ENCODE peak calls at places on chromosome 16, in six cellular contexts. One of them, this sample, is unnamed.

GRCh38 chr16:82653550-82654511 is 27.1 kb downstream of the CDH13 start:
- DNase-seq in transverse colon: no peak
- DNase-seq in nephron progenitor cell: no peak
- DNase-seq in psoas muscle: no peak
- DNase-seq in H9: no peak
- DNase-seq in bronchial epithelial cell: peak
- DNase-seq in this sample: no peak

GRCh38 chr16:17519041-17519440 is 48.3 kb upstream of the XYLT1 start:
- DNase-seq in transverse colon: no peak
- DNase-seq in nephron progenitor cell: no peak
- DNase-seq in psoas muscle: no peak
- DNase-seq in H9: no peak
- DNase-seq in bronchial epithelial cell: no peak
- DNase-seq in this sample: no peak

GRCh38 chr16:20637247-20637646 is 60.2 kb downstream of the ACSM1 start:
- DNase-seq in transverse colon: no peak
- DNase-seq in nephron progenitor cell: no peak
- DNase-seq in psoas muscle: no peak
- DNase-seq in H9: no peak
- DNase-seq in bronchial epithelial cell: no peak
- DNase-seq in this sample: no peak

GRCh38 chr16:80466024-80466986 is 74.5 kb upstream of the DYNLRB2 start:
- DNase-seq in transverse colon: peak
- DNase-seq in nephron progenitor cell: peak
- DNase-seq in psoas muscle: peak
- DNase-seq in H9: peak
- DNase-seq in bronchial epithelial cell: peak
- DNase-seq in this sample: peak

GRCh38 chr16:49194499-49195260 is 87.0 kb downstream of the CBLN1 start:
- DNase-seq in transverse colon: no peak
- DNase-seq in nephron progenitor cell: peak
- DNase-seq in psoas muscle: peak
- DNase-seq in H9: no peak
- DNase-seq in bronchial epithelial cell: no peak
- DNase-seq in this sample: no peak

GRCh38 chr16:11603331-11603750 is 16.6 kb upstream of the LITAF start:
- DNase-seq in transverse colon: no peak
- DNase-seq in nephron progenitor cell: no peak
- DNase-seq in psoas muscle: peak
- DNase-seq in H9: no peak
- DNase-seq in bronchial epithelial cell: no peak
- DNase-seq in this sample: no peak

GRCh38 chr16:67668495-67669157 is 2.0 kb downstream of the C16orf86 start:
- DNase-seq in transverse colon: no peak
- DNase-seq in nephron progenitor cell: no peak
- DNase-seq in psoas muscle: no peak
- DNase-seq in H9: no peak
- DNase-seq in bronchial epithelial cell: no peak
- DNase-seq in this sample: no peak

GRCh38 chr16:3965781-3966582 is 85.5 kb upstream of the CREBBP start:
- DNase-seq in transverse colon: no peak
- DNase-seq in nephron progenitor cell: no peak
- DNase-seq in psoas muscle: no peak
- DNase-seq in H9: no peak
- DNase-seq in bronchial epithelial cell: no peak
- DNase-seq in this sample: no peak

GRCh38 chr16:73771676-73772075 is 524.9 kb upstream of the PSMD7 start:
- DNase-seq in transverse colon: no peak
- DNase-seq in nephron progenitor cell: no peak
- DNase-seq in psoas muscle: no peak
- DNase-seq in H9: no peak
- DNase-seq in bronchial epithelial cell: no peak
- DNase-seq in this sample: no peak

GRCh38 chr16:66740010-66740409 is 11.4 kb downstream of the DYNC1LI2 start:
- DNase-seq in transverse colon: peak
- DNase-seq in nephron progenitor cell: peak
- DNase-seq in psoas muscle: no peak
- DNase-seq in H9: peak
- DNase-seq in bronchial epithelial cell: no peak
- DNase-seq in this sample: no peak

DNA sequence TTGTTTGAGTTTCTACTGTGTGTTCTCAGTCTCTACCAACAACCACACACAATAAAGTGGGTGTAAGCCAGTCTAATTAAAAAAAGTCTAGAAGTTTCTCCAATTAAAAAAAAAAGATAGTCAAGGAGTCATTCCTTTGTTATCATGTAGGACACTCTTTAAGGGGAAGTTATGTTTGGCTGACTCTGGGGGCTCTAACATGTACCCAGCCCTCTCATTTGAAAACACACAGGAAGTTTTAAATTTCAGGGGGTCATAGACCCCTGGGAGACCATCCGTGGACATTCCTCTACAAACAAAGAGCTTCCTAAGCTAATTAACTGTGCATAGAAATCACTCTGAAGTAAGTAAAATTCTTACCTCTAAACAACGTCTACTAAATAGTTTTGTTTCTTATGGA is 66.4 kb upstream of the ADAMTS18 start:
- DNase-seq in transverse colon: no peak
- DNase-seq in nephron progenitor cell: no peak
- DNase-seq in psoas muscle: no peak
- DNase-seq in H9: no peak
- DNase-seq in bronchial epithelial cell: no peak
- DNase-seq in this sample: no peak
- TF ChIP-seq CTCF in transverse colon: no peak
- TF ChIP-seq CTCF in nephron progenitor cell: no peak
- TF ChIP-seq CTCF in psoas muscle: no peak
- TF ChIP-seq CTCF in H9: no peak
- TF ChIP-seq CTCF in bronchial epithelial cell: no peak
- TF ChIP-seq CTCF in this sample: no peak

GRCh38 chr16:6728381-6728780 is 604.3 kb upstream of the RBFOX1 start:
- DNase-seq in transverse colon: no peak
- DNase-seq in nephron progenitor cell: no peak
- DNase-seq in psoas muscle: no peak
- DNase-seq in H9: no peak
- DNase-seq in bronchial epithelial cell: no peak
- DNase-seq in this sample: no peak

GRCh38 chr16:6726621-6727020 is 606.0 kb upstream of the RBFOX1 start:
- DNase-seq in transverse colon: no peak
- DNase-seq in nephron progenitor cell: no peak
- DNase-seq in psoas muscle: no peak
- DNase-seq in H9: no peak
- DNase-seq in bronchial epithelial cell: no peak
- DNase-seq in this sample: no peak

GRCh38 chr16:6722786-6723185 is 609.9 kb upstream of the RBFOX1 start:
- DNase-seq in transverse colon: no peak
- DNase-seq in nephron progenitor cell: no peak
- DNase-seq in psoas muscle: no peak
- DNase-seq in H9: no peak
- DNase-seq in bronchial epithelial cell: no peak
- DNase-seq in this sample: no peak

DNA sequence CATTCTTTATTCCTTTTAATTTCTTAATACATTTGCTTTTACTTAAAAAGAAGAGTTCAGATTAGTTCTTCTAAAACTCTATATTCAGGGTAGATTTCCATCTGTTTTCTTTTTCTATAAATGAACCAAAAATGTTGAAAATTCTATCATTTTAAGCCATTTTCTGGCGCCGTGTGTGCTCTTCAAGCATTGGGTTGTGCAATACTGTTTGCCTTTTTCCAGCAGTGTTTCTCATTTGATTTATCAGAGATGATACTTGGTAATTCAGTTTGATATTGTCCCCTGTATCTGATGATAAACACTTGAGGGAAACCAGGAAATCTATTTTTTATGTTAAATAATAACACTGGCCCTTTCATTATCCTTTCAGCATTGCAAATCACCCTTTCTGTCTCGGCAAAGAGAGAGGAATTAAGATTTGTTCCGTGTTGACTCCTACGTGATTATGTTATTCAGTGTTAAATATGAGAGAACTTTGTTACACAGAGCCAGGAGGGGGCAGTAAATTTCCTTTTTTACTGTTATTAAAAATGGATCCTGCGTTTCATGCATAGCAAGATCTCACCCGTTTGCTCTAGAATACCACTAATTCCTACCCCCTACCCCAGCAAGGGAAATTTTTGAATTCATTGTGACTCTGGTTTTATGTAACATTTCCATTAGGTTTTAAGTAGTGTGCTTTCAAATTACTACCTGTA is 606.9 kb upstream of the RBFOX1 start:
- DNase-seq in transverse colon: no peak
- DNase-seq in nephron progenitor cell: no peak
- DNase-seq in psoas muscle: no peak
- DNase-seq in H9: no peak
- DNase-seq in bronchial epithelial cell: no peak
- DNase-seq in this sample: no peak
- TF ChIP-seq CTCF in transverse colon: no peak
- TF ChIP-seq CTCF in nephron progenitor cell: no peak
- TF ChIP-seq CTCF in psoas muscle: no peak
- TF ChIP-seq CTCF in H9: peak
- TF ChIP-seq CTCF in bronchial epithelial cell: no peak
- TF ChIP-seq CTCF in this sample: no peak

DNA sequence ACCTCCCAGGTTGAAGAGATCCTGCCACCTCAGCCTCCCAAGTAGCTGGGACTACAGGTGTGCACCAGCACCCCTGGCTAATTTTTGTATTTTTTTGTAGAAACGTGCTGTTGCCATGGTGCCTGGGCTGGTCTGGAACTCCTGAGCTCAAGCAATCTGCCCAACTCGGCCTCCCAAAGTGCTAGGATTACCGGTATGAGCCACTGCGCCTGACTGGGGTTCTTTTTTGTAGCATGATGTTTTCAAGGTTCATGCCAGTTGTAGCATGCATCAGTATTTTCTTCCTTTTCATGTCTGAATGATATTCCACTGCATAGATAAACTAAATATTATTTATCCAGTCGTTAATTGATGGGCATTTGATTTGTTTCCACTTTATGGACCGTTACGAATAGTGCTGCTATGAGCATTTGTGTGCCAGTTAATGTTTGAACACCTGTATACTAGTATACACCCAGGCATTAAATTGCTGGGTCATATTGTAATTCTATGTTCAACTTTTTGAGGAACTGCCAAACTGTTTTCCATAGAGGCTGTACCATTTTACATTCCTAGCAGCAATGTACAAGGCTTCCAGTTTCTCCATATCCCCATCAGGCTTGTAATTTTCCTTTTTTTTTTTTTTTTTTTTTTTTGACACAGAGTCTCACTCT is 24.8 kb upstream of the CEP20 start:
- DNase-seq in transverse colon: no peak
- DNase-seq in nephron progenitor cell: no peak
- DNase-seq in psoas muscle: no peak
- DNase-seq in H9: no peak
- DNase-seq in bronchial epithelial cell: no peak
- DNase-seq in this sample: no peak
- TF ChIP-seq CTCF in transverse colon: no peak
- TF ChIP-seq CTCF in nephron progenitor cell: no peak
- TF ChIP-seq CTCF in psoas muscle: no peak
- TF ChIP-seq CTCF in H9: no peak
- TF ChIP-seq CTCF in bronchial epithelial cell: no peak
- TF ChIP-seq CTCF in this sample: no peak

GRCh38 chr16:89344846-89345577 is 127.5 kb downstream of the ZNF778 start:
- DNase-seq in transverse colon: no peak
- DNase-seq in nephron progenitor cell: no peak
- DNase-seq in psoas muscle: peak
- DNase-seq in H9: no peak
- DNase-seq in bronchial epithelial cell: no peak
- DNase-seq in this sample: no peak
- TF ChIP-seq CTCF in transverse colon: no peak
- TF ChIP-seq CTCF in nephron progenitor cell: no peak
- TF ChIP-seq CTCF in psoas muscle: no peak
- TF ChIP-seq CTCF in H9: no peak
- TF ChIP-seq CTCF in bronchial epithelial cell: no peak
- TF ChIP-seq CTCF in this sample: no peak

DNA sequence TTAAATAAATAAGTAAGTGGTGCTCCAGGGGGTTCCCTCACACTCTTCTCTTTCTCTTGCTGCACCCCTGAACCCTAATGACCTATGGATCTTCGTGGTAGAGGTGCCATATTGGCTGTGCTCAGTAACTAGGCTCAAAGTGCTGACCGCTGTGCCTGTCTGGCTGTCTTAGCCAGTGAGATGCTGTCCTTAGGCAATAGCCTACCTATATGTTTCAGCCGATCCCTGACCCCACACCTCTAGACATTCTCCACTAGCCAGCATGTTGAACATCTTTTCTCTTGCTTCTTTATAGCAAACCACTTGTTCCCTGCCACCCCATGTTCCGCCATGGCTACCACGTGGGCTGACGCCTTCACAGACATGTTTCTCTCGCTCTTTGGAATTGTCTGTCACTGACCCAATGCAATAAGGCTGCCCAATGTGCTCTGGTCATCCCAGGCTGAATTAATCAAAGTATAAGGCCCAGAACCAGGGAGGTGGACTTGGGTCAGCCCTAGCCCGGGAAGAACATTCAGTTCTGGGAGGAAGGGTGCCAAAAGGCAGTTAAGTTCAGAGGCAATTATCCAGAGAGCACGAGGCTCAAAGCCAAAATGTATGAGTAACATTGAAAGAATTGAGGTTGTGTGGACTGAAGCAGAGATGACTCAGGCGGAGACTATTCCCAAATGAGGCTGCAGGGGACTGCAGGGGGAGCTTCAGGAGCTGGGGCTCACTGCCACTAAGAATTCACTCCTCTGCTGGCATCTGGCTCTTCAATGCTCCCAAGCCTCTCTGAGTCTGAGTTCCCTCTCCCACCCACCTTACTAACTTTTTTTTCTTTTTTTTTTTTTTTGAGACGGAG is 28.7 kb upstream of the TNRC6A start:
- DNase-seq in transverse colon: peak
- DNase-seq in nephron progenitor cell: no peak
- DNase-seq in psoas muscle: peak
- DNase-seq in H9: peak
- DNase-seq in bronchial epithelial cell: peak
- DNase-seq in this sample: no peak
- TF ChIP-seq CTCF in transverse colon: peak
- TF ChIP-seq CTCF in nephron progenitor cell: no peak
- TF ChIP-seq CTCF in psoas muscle: peak
- TF ChIP-seq CTCF in H9: peak
- TF ChIP-seq CTCF in bronchial epithelial cell: peak
- TF ChIP-seq CTCF in this sample: no peak